ENCODE peak calls at places on chromosomes 5 and 9, in six cellular contexts. One of them, this sample, is unnamed.

GRCh38 chr9:81490605-81491331 is 198.6 kb downstream of the TLE1 start:
- DNase-seq in ELR: peak
- DNase-seq in LoVo: peak
- DNase-seq in aorta: no peak
- DNase-seq in germinal center: no peak
- DNase-seq in H7: no peak
- DNase-seq in this sample: no peak

GRCh38 chr5:93890657-93891056 is 149.3 kb upstream of the POU5F2 start:
- DNase-seq in H7: no peak
- DNase-seq in germinal center: no peak
- DNase-seq in ELR: no peak
- DNase-seq in LoVo: no peak
- DNase-seq in aorta: no peak
- DNase-seq in this sample: no peak

GRCh38 chr5:179793470-179794139 is at the start of gene LTC4S:
- DNase-seq in germinal center: no peak
- DNase-seq in LoVo: no peak
- DNase-seq in aorta: peak
- DNase-seq in ELR: no peak
- DNase-seq in H7: peak
- DNase-seq in this sample: peak

GRCh38 chr9:738209-738915 is 103.1 kb upstream of the DMRT1 start:
- DNase-seq in aorta: peak
- DNase-seq in ELR: peak
- DNase-seq in germinal center: no peak
- DNase-seq in LoVo: peak
- DNase-seq in H7: no peak
- DNase-seq in this sample: peak

GRCh38 chr9:82363236-82363635 is 374.7 kb downstream of the SPATA31D1 start:
- DNase-seq in LoVo: no peak
- DNase-seq in germinal center: no peak
- DNase-seq in aorta: no peak
- DNase-seq in H7: no peak
- DNase-seq in ELR: no peak
- DNase-seq in this sample: no peak

GRCh38 chr5:5886812-5887486 is 464.5 kb downstream of the ICE1 start:
- DNase-seq in H7: peak
- DNase-seq in aorta: no peak
- DNase-seq in germinal center: peak
- DNase-seq in ELR: no peak
- DNase-seq in LoVo: no peak
- DNase-seq in this sample: peak

GRCh38 chr9:89893886-89894285 is 289.1 kb downstream of the GADD45G start:
- DNase-seq in ELR: no peak
- DNase-seq in aorta: no peak
- DNase-seq in germinal center: no peak
- DNase-seq in H7: no peak
- DNase-seq in LoVo: no peak
- DNase-seq in this sample: no peak

GRCh38 chr9:2800385-2801179 is 43.3 kb downstream of the PUM3 start:
- DNase-seq in H7: peak
- DNase-seq in germinal center: no peak
- DNase-seq in ELR: no peak
- DNase-seq in aorta: no peak
- DNase-seq in LoVo: no peak
- DNase-seq in this sample: no peak

GRCh38 chr9:104858846-104859245 is 69.1 kb downstream of the ABCA1 start:
- DNase-seq in LoVo: no peak
- DNase-seq in ELR: no peak
- DNase-seq in H7: no peak
- DNase-seq in germinal center: no peak
- DNase-seq in aorta: no peak
- DNase-seq in this sample: no peak

GRCh38 chr9:135952664-135953206 is 8.4 kb downstream of the UBAC1 start:
- DNase-seq in H7: no peak
- DNase-seq in aorta: no peak
- DNase-seq in ELR: no peak
- DNase-seq in LoVo: no peak
- DNase-seq in germinal center: no peak
- DNase-seq in this sample: no peak

GRCh38 chr5:75007537-75007847 is 44.9 kb downstream of the GCNT4 start:
- DNase-seq in ELR: peak
- DNase-seq in LoVo: no peak
- DNase-seq in H7: no peak
- DNase-seq in germinal center: no peak
- DNase-seq in aorta: no peak
- DNase-seq in this sample: no peak

GRCh38 chr9:37784291-37784639 is 599 bp downstream of the EXOSC3 start:
- DNase-seq in LoVo: no peak
- DNase-seq in aorta: no peak
- DNase-seq in ELR: peak
- DNase-seq in germinal center: no peak
- DNase-seq in H7: no peak
- DNase-seq in this sample: no peak

GRCh38 chr5:80370394-80370793 is 37.5 kb upstream of the ZFYVE16 start:
- DNase-seq in H7: no peak
- DNase-seq in germinal center: no peak
- DNase-seq in ELR: no peak
- DNase-seq in LoVo: no peak
- DNase-seq in aorta: no peak
- DNase-seq in this sample: no peak

GRCh38 chr9:5857928-5858327 is 25.0 kb upstream of the ERMP1 start:
- DNase-seq in ELR: no peak
- DNase-seq in H7: no peak
- DNase-seq in LoVo: no peak
- DNase-seq in aorta: no peak
- DNase-seq in germinal center: no peak
- DNase-seq in this sample: no peak

GRCh38 chr9:98101868-98102273 is 17.2 kb downstream of the TRIM14 start:
- DNase-seq in LoVo: no peak
- DNase-seq in aorta: no peak
- DNase-seq in H7: no peak
- DNase-seq in ELR: no peak
- DNase-seq in germinal center: peak
- DNase-seq in this sample: peak

GRCh38 chr5:147484708-147485020 is 25.2 kb downstream of the DPYSL3 start:
- DNase-seq in aorta: no peak
- DNase-seq in LoVo: no peak
- DNase-seq in H7: no peak
- DNase-seq in germinal center: no peak
- DNase-seq in ELR: no peak
- DNase-seq in this sample: no peak

GRCh38 chr5:9924614-9925013 is 294.5 kb upstream of the TAS2R1 start:
- DNase-seq in aorta: no peak
- DNase-seq in H7: no peak
- DNase-seq in germinal center: no peak
- DNase-seq in LoVo: no peak
- DNase-seq in ELR: peak
- DNase-seq in this sample: no peak

GRCh38 chr5:163659568-163659902 is 154.1 kb downstream of the MAT2B start:
- DNase-seq in ELR: no peak
- DNase-seq in aorta: no peak
- DNase-seq in LoVo: no peak
- DNase-seq in germinal center: no peak
- DNase-seq in H7: no peak
- DNase-seq in this sample: no peak

GRCh38 chr5:96896806-96897205 is 20.5 kb downstream of the ERAP2 start:
- DNase-seq in germinal center: peak
- DNase-seq in aorta: no peak
- DNase-seq in LoVo: no peak
- DNase-seq in H7: no peak
- DNase-seq in ELR: no peak
- DNase-seq in this sample: no peak

GRCh38 chr9:106438928-106439327 is 424.0 kb upstream of the ZNF462 start:
- DNase-seq in aorta: no peak
- DNase-seq in H7: no peak
- DNase-seq in LoVo: no peak
- DNase-seq in ELR: no peak
- DNase-seq in germinal center: no peak
- DNase-seq in this sample: no peak

GRCh38 chr5:177594071-177594470 is 2.1 kb downstream of the TMED9 start:
- DNase-seq in H7: no peak
- DNase-seq in aorta: peak
- DNase-seq in ELR: no peak
- DNase-seq in LoVo: no peak
- DNase-seq in germinal center: no peak
- DNase-seq in this sample: no peak

GRCh38 chr5:157215143-157215825 is 34.6 kb downstream of the ITK start:
- DNase-seq in H7: no peak
- DNase-seq in germinal center: peak
- DNase-seq in ELR: no peak
- DNase-seq in LoVo: no peak
- DNase-seq in aorta: no peak
- DNase-seq in this sample: no peak

GRCh38 chr9:28120241-28121025 is 547.2 kb upstream of the C9orf72 start:
- DNase-seq in aorta: no peak
- DNase-seq in H7: no peak
- DNase-seq in germinal center: no peak
- DNase-seq in LoVo: no peak
- DNase-seq in ELR: no peak
- DNase-seq in this sample: no peak

GRCh38 chr5:81703840-81704239 is 47.1 kb downstream of the SSBP2 start:
- DNase-seq in germinal center: no peak
- DNase-seq in H7: no peak
- DNase-seq in LoVo: no peak
- DNase-seq in ELR: no peak
- DNase-seq in aorta: no peak
- DNase-seq in this sample: no peak

GRCh38 chr5:179230061-179230461 is 115.2 kb downstream of the ADAMTS2 start:
- DNase-seq in germinal center: no peak
- DNase-seq in H7: no peak
- DNase-seq in ELR: no peak
- DNase-seq in LoVo: no peak
- DNase-seq in aorta: peak
- DNase-seq in this sample: peak

GRCh38 chr5:138932171-138932810 is 57.2 kb upstream of the LRRTM2 start:
- DNase-seq in aorta: peak
- DNase-seq in germinal center: no peak
- DNase-seq in LoVo: no peak
- DNase-seq in H7: peak
- DNase-seq in ELR: peak
- DNase-seq in this sample: no peak

GRCh38 chr5:55636711-55637110 is 75.4 kb downstream of the SLC38A9 start:
- DNase-seq in germinal center: no peak
- DNase-seq in ELR: peak
- DNase-seq in LoVo: peak
- DNase-seq in aorta: no peak
- DNase-seq in H7: peak
- DNase-seq in this sample: no peak

This sample was measured in Right ventricle myocardium superior.